ENCODE peak calls at places on chromosomes 5 and 9, in nine cellular contexts. R is spleen, K is lower lobe of right lung, U is GM23248, I is hepatocyte, N is tibial nerve, T is Peyer's patch, H is tibial artery, E is HCT116. W is an unnamed sample. For H3K9me3, the result is how much of the 10 kb centered on the place peaks cover.

GRCh38 chr5:95920822-95921221 is 40.8 kb downstream of the ELL2 start:
- DNase-seq in R (no peak), K (no peak), U (no peak), I (no peak), N (no peak), T (no peak), H (no peak), E (no peak), W (no peak)

GRCh38 chr9:104858846-104859245 is 69.1 kb downstream of the ABCA1 start:
- DNase-seq in R (no peak), K (no peak), U (peak), I (no peak), N (no peak), T (no peak), H (no peak), E (no peak), W (no peak)

GRCh38 chr9:133558191-133559126 is 24.0 kb downstream of the ADAMTSL2 start:
- DNase-seq in R (no peak), K (no peak), U (peak), I (peak), N (no peak), T (no peak), H (no peak), E (peak), W (peak)

GRCh38 chr5:154110781-154111180 is 72.0 kb downstream of the MFAP3 start:
- DNase-seq in R (no peak), K (no peak), U (peak), I (no peak), N (no peak), T (no peak), H (no peak), E (no peak), W (no peak)

GRCh38 chr9:82356131-82356530 is 367.6 kb downstream of the SPATA31D1 start:
- DNase-seq in R (no peak), K (no peak), U (no peak), I (no peak), N (no peak), T (no peak), H (no peak), E (no peak), W (no peak)

GRCh38 chr9:84940294-84940693 is 270.8 kb downstream of the NTRK2 start:
- DNase-seq in R (no peak), K (no peak), U (peak), I (no peak), N (no peak), T (no peak), H (no peak), E (no peak), W (peak)

GRCh38 chr5:36136581-36136980 is 15.1 kb downstream of the LMBRD2 start:
- DNase-seq in R (no peak), K (no peak), U (no peak), I (no peak), N (no peak), T (no peak), H (no peak), E (no peak), W (no peak)

GRCh38 chr5:54309751-54310432 is 481 bp downstream of the ARL15 start:
- DNase-seq in R (peak), K (peak), U (peak), I (peak), N (peak), T (peak), H (no peak), E (no peak), W (no peak)

GRCh38 chr9:37309136-37309535 is 113.4 kb upstream of the GRHPR start:
- DNase-seq in R (no peak), K (no peak), U (peak), I (peak), N (no peak), T (peak), H (no peak), E (no peak), W (no peak)

GRCh38 chr9:22052376-22052945 is 43.4 kb upstream of the CDKN2B start:
- DNase-seq in R (no peak), K (no peak), U (peak), I (peak), N (no peak), T (no peak), H (no peak), E (peak), W (no peak)

GRCh38 chr9:3807601-3808000 is 281.8 kb upstream of the RFX3 start:
- DNase-seq in R (no peak), K (no peak), U (peak), I (no peak), N (no peak), T (no peak), H (no peak), E (no peak), W (no peak)

GRCh38 chr9:125183054-125183453 is 6.5 kb downstream of the PPP6C start:
- DNase-seq in R (no peak), K (no peak), U (no peak), I (no peak), N (no peak), T (no peak), H (no peak), E (no peak), W (no peak)

GRCh38 chr5:168756517-168757391 is 177.6 kb upstream of the PANK3 start:
- DNase-seq in R (peak), K (no peak), U (no peak), I (no peak), N (no peak), T (no peak), H (no peak), E (no peak), W (no peak)

GRCh38 chr9:110217656-110218099 is 9.7 kb upstream of the C9orf152 start:
- DNase-seq in R (no peak), K (no peak), U (peak), I (peak), N (no peak), T (no peak), H (no peak), E (peak), W (no peak)

GRCh38 chr5:174693697-174694400 is 30.5 kb upstream of the MSX2 start:
- DNase-seq in R (no peak), K (peak), U (no peak), I (peak), N (no peak), T (no peak), H (no peak), E (no peak), W (no peak)

GRCh38 chr9:133761641-133762248 is 23.6 kb upstream of the SARDH start:
- DNase-seq in R (peak), K (no peak), U (no peak), I (no peak), N (no peak), T (no peak), H (no peak), E (no peak), W (no peak)

GRCh38 chr5:128498844-128499455 is 39.1 kb downstream of the FBN2 start:
- DNase-seq in R (no peak), K (no peak), U (peak), I (peak), N (no peak), T (no peak), H (no peak), E (peak), W (no peak)

GRCh38 chr5:139404484-139404840 is 573 bp upstream of the SPATA24 start:
- DNase-seq in R (no peak), K (no peak), U (no peak), I (no peak), N (no peak), T (no peak), H (no peak), E (no peak), W (no peak)

GRCh38 chr9:75168270-75169185 is 80.2 kb downstream of the OSTF1 start:
- DNase-seq in R (no peak), K (no peak), U (no peak), I (no peak), N (no peak), T (no peak), H (no peak), E (no peak), W (no peak)

GRCh38 chr5:170571331-170571731 is 67.5 kb downstream of the KCNIP1 start:
- DNase-seq in R (no peak), K (no peak), U (peak), I (peak), N (no peak), T (no peak), H (no peak), E (no peak), W (peak)

GRCh38 chr9:137055385-137056364 is 1.8 kb upstream of the ENTPD2 start:
- DNase-seq in R (no peak), K (peak), U (peak), I (peak), N (peak), T (peak), H (peak), E (no peak), W (peak)

GRCh38 chr5:133404724-133405123 is 207.6 kb downstream of the FSTL4 start:
- DNase-seq in R (no peak), K (no peak), U (peak), I (no peak), N (no peak), T (no peak), H (no peak), E (no peak), W (peak)

GRCh38 chr9:92392690-92393089 is 11.7 kb downstream of the OGN start:
- DNase-seq in R (no peak), K (no peak), U (peak), I (no peak), N (no peak), T (no peak), H (no peak), E (no peak), W (no peak)

GRCh38 chr5:56941981-56942380 is 9.9 kb downstream of the MIER3 start:
- DNase-seq in R (no peak), K (no peak), U (peak), I (no peak), N (no peak), T (no peak), H (no peak), E (no peak), W (no peak)

GRCh38 chr5:101370240-101370639 is 467.2 kb upstream of the ST8SIA4 start:
- DNase-seq in R (no peak), K (no peak), U (peak), I (no peak), N (no peak), T (no peak), H (no peak), E (no peak), W (no peak)

GRCh38 chr5:84181093-84181492 is 203.6 kb downstream of the EDIL3 start:
- DNase-seq in R (no peak), K (no peak), U (no peak), I (no peak), N (no peak), T (no peak), H (no peak), E (no peak), W (no peak)

GRCh38 chr5:131259326-131259725 is 4.5 kb upstream of the CDC42SE2 start:
- DNase-seq in R (no peak), K (no peak), U (no peak), I (no peak), N (no peak), T (no peak), H (no peak), E (no peak), W (no peak)

GRCh38 chr9:94824913-94825619 is 98.6 kb downstream of the AOPEP start:
- DNase-seq in R (no peak), K (no peak), U (no peak), I (no peak), N (no peak), T (no peak), H (no peak), E (no peak), W (no peak)

GRCh38 chr5:108345541-108346171 is 36.2 kb downstream of the FBXL17 start:
- DNase-seq in R (no peak), K (no peak), U (peak), I (peak), N (no peak), T (no peak), H (no peak), E (peak), W (no peak)

GRCh38 chr5:74141053-74141452 is 499.5 kb downstream of the ENC1 start:
- DNase-seq in R (no peak), K (no peak), U (peak), I (no peak), N (no peak), T (no peak), H (no peak), E (no peak), W (peak)

GRCh38 chr9:107983191-107983603 is 493.6 kb upstream of the KLF4 start:
- DNase-seq in R (no peak), K (no peak), U (peak), I (no peak), N (no peak), T (no peak), H (peak), E (no peak), W (peak)

GRCh38 chr5:115558388-115558956 is 13.9 kb upstream of the FEM1C start:
- DNase-seq in R (no peak), K (no peak), U (peak), I (no peak), N (no peak), T (no peak), H (no peak), E (no peak), W (no peak)

GRCh38 chr5:115557667-115558387 is 13.3 kb upstream of the FEM1C start:
- DNase-seq in R (no peak), K (no peak), U (peak), I (peak), N (no peak), T (no peak), H (no peak), E (no peak), W (no peak)

GRCh38 chr5:115561176-115561575 is 16.6 kb upstream of the FEM1C start:
- DNase-seq in R (no peak), K (no peak), U (no peak), I (no peak), N (no peak), T (no peak), H (no peak), E (no peak), W (no peak)

GRCh38 chr5:115556276-115556675 is 11.7 kb upstream of the FEM1C start:
- DNase-seq in R (no peak), K (no peak), U (no peak), I (no peak), N (no peak), T (no peak), H (no peak), E (no peak), W (no peak)

GRCh38 chr5:115559524-115559923 is 14.9 kb upstream of the FEM1C start:
- DNase-seq in R (no peak), K (no peak), U (peak), I (no peak), N (no peak), T (no peak), H (no peak), E (no peak), W (no peak)
- H3K9me3 ChIP-seq in R (under half), K (under half), U (under half), I (under half), N (under half), T (under half), H (under half), E (under half), W (under half)

GRCh38 chr5:141703133-141703561 is 21.1 kb upstream of the ARAP3 start:
- DNase-seq in R (no peak), K (no peak), U (peak), I (no peak), N (no peak), T (no peak), H (no peak), E (no peak), W (no peak)
- H3K4me3 ChIP-seq in R (peak), K (peak), U (peak), I (peak), N (peak), T (no peak), H (peak), E (no peak), W (peak)

GRCh38 chr5:3284506-3284905 is 311.1 kb upstream of the IRX1 start:
- DNase-seq in R (no peak), K (no peak), U (no peak), I (no peak), N (no peak), T (no peak), H (no peak), E (no peak), W (no peak)
- H3K9me3 ChIP-seq in R (under half), K (under half), U (under half), I (under half), N (under half), T (under half), H (under half), E (under half), W (under half)

GRCh38 chr5:179969110-179969509 is 61.4 kb upstream of the TBC1D9B start:
- DNase-seq in R (no peak), K (no peak), U (no peak), I (no peak), N (no peak), T (no peak), H (no peak), E (no peak), W (no peak)
- H3K4me3 ChIP-seq in R (no peak), K (no peak), U (no peak), I (no peak), N (no peak), T (no peak), H (no peak), E (no peak), W (no peak)

GRCh38 chr9:118455259-118455658 is 751.1 kb downstream of the TLR4 start:
- DNase-seq in R (no peak), K (no peak), U (peak), I (no peak), N (no peak), T (no peak), H (no peak), E (no peak), W (peak)
- H3K9me3 ChIP-seq in R (under half), K (under half), U (under half), I (under half), N (under half), T (under half), H (under half), E (under half), W (under half)

GRCh38 chr5:38466444-38467189 is 89.8 kb downstream of the LIFR start:
- DNase-seq in R (no peak), K (peak), U (peak), I (no peak), N (peak), T (peak), H (peak), E (no peak), W (peak)
- H3K4me3 ChIP-seq in R (peak), K (no peak), U (no peak), I (no peak), N (peak), T (no peak), H (peak), E (no peak), W (no peak)